ENCODE peak calls at places on chromosomes 12 and 14, in nine cellular contexts. R is iris pigment epithelial cell; H is astrocyte of the spinal cord; J is pancreas; P is stimulated activated CD4-positive, alpha-beta T cell treated with anti-CD3 and anti-CD28 coated beads, Interleukin-4, amount 100 ng/mL, for 24 hours; C is effector memory CD4-positive, alpha-beta T cell; T is NCI-H2081; W is psoas muscle; K is hippocampal formation. O is an unnamed sample.

GRCh38 chr14:104317500-104317805 is 179.1 kb downstream of the KIF26A start:
- DNase-seq in R (no peak), H (no peak), J (peak; percentile 4), P (no peak), C (no peak), T (no peak), W (peak; percentile 34), K (no peak), O (no peak)

GRCh38 chr14:104223810-104224515 is 85.6 kb downstream of the KIF26A start:
- DNase-seq in R (no peak), H (no peak), J (no peak), P (no peak), C (no peak), T (no peak), W (peak; percentile 15), K (no peak), O (no peak)

GRCh38 chr12:104865080-104865479 is 93.0 kb downstream of the SLC41A2 start:
- DNase-seq in R (no peak), H (no peak), J (no peak), P (no peak), C (no peak), T (no peak), W (no peak), K (no peak), O (no peak)

GRCh38 chr14:92984896-92985295 is 61.9 kb downstream of the CHGA start:
- DNase-seq in R (no peak), H (no peak), J (no peak), P (no peak), C (no peak), T (no peak), W (no peak), K (no peak), O (no peak)

GRCh38 chr12:6093764-6094163 is 30.7 kb downstream of the VWF start:
- DNase-seq in R (no peak), H (no peak), J (no peak), P (no peak), C (no peak), T (no peak), W (no peak), K (no peak), O (peak; percentile 35)

GRCh38 chr14:32366256-32366655 is 37.2 kb downstream of the AKAP6 start:
- DNase-seq in R (peak; percentile 72), H (peak; percentile 86), J (no peak), P (no peak), C (no peak), T (no peak), W (no peak), K (peak; percentile 68), O (peak; percentile 59)

GRCh38 chr14:68393178-68393763 is 399.6 kb downstream of the ZFP36L1 start:
- DNase-seq in R (no peak), H (no peak), J (no peak), P (no peak), C (no peak), T (no peak), W (no peak), K (no peak), O (no peak)

GRCh38 chr12:92030618-92031017 is 115.0 kb downstream of the BTG1 start:
- DNase-seq in R (peak; percentile 91), H (peak; percentile 81), J (peak; percentile 23), P (peak; percentile 53), C (peak; percentile 44), T (no peak), W (no peak), K (no peak), O (no peak)

GRCh38 chr12:112107728-112108447 is 695 bp downstream of the NAA25 start:
- DNase-seq in R (no peak), H (no peak), J (peak; percentile 31), P (peak; percentile 32), C (no peak), T (no peak), W (peak; percentile 71), K (no peak), O (peak; percentile 75)

GRCh38 chr14:74599946-74600345 is 12.1 kb downstream of the LTBP2 start:
- DNase-seq in R (no peak), H (no peak), J (no peak), P (no peak), C (no peak), T (no peak), W (peak; percentile 48), K (no peak), O (no peak)

GRCh38 chr12:15897433-15897832 is 13.7 kb upstream of the DERA start:
- DNase-seq in R (no peak), H (no peak), J (no peak), P (no peak), C (no peak), T (no peak), W (no peak), K (no peak), O (no peak)

GRCh38 chr14:70808023-70808401 is 1.3 kb downstream of the MAP3K9 start:
- DNase-seq in R (peak; percentile 30), H (no peak), J (peak; percentile 54), P (peak; percentile 53), C (peak; percentile 30), T (peak; percentile 20), W (no peak), K (no peak), O (no peak)

GRCh38 chr12:112992541-112993398 is 14.5 kb downstream of the OAS2 start:
- DNase-seq in R (peak; percentile 67), H (peak; percentile 73), J (peak; percentile 54), P (peak; percentile 74), C (peak; percentile 19), T (peak; percentile 16), W (no peak), K (peak; percentile 16), O (peak; percentile 18)

GRCh38 chr12:111455448-111456320 is 50.0 kb downstream of the SH2B3 start:
- DNase-seq in R (peak; percentile 75), H (peak; percentile 58), J (no peak), P (no peak), C (no peak), T (no peak), W (no peak), K (no peak), O (no peak)

GRCh38 chr12:1530592-1531159 is 63.7 kb downstream of the FBXL14 start:
- DNase-seq in R (no peak), H (no peak), J (no peak), P (no peak), C (no peak), T (peak; percentile 14), W (no peak), K (no peak), O (no peak)

GRCh38 chr14:23543403-23543802 is 8.2 kb downstream of the ZFHX2 start:
- DNase-seq in R (no peak), H (no peak), J (no peak), P (no peak), C (no peak), T (no peak), W (no peak), K (no peak), O (no peak)

GRCh38 chr12:84924956-84925355 is 12.4 kb upstream of the SLC6A15 start:
- DNase-seq in R (peak; percentile 89), H (peak; percentile 31), J (no peak), P (no peak), C (no peak), T (no peak), W (no peak), K (no peak), O (no peak)

GRCh38 chr12:55797068-55797467 is 20.5 kb downstream of the SARNP start:
- DNase-seq in R (peak; percentile 64), H (peak; percentile 55), J (no peak), P (peak; percentile 11), C (no peak), T (peak; percentile 19), W (no peak), K (peak; percentile 3), O (peak; percentile 7)

GRCh38 chr14:96267336-96267735 is 11.3 kb downstream of the BDKRB1 start:
- DNase-seq in R (peak; percentile 82), H (peak; percentile 50), J (peak; percentile 74), P (no peak), C (no peak), T (no peak), W (no peak), K (no peak), O (peak; percentile 68)

GRCh38 chr12:125579916-125580315 is 514.7 kb downstream of the AACS start:
- DNase-seq in R (no peak), H (no peak), J (no peak), P (no peak), C (no peak), T (no peak), W (no peak), K (no peak), O (no peak)

GRCh38 chr12:586318-587071 is 76.8 kb downstream of the NINJ2 start:
- DNase-seq in R (no peak), H (no peak), J (no peak), P (no peak), C (no peak), T (no peak), W (no peak), K (no peak), O (no peak)

GRCh38 chr14:56205906-56206305 is 87.7 kb downstream of the PELI2 start:
- DNase-seq in R (no peak), H (no peak), J (no peak), P (no peak), C (no peak), T (no peak), W (no peak), K (no peak), O (no peak)

GRCh38 chr14:100463937-100464336 is 123.3 kb downstream of the BEGAIN start:
- DNase-seq in R (no peak), H (no peak), J (no peak), P (no peak), C (no peak), T (no peak), W (no peak), K (no peak), O (no peak)

GRCh38 chr12:88255847-88256246 is 113.7 kb downstream of the TMTC3 start:
- DNase-seq in R (no peak), H (no peak), J (no peak), P (no peak), C (no peak), T (no peak), W (no peak), K (no peak), O (no peak)

GRCh38 chr12:95820096-95820703 is 29.6 kb upstream of the NTN4 start:
- DNase-seq in R (peak; percentile 41), H (peak; percentile 57), J (peak; percentile 69), P (no peak), C (no peak), T (peak; percentile 62), W (no peak), K (no peak), O (peak; percentile 30)

GRCh38 chr14:45400509-45400908 is 147.5 kb upstream of the MIS18BP1 start:
- DNase-seq in R (no peak), H (no peak), J (no peak), P (no peak), C (no peak), T (no peak), W (no peak), K (no peak), O (no peak)

GRCh38 chr12:5965950-5966383 is 20.9 kb upstream of the ANO2 start:
- DNase-seq in R (peak; percentile 49), H (peak; percentile 47), J (peak; percentile 54), P (peak; percentile 48), C (no peak), T (peak; percentile 43), W (no peak), K (peak; percentile 7), O (peak; percentile 61)

GRCh38 chr14:21024668-21025373 is at the start of gene NDRG2:
- DNase-seq in R (peak; percentile 12), H (no peak), J (peak; percentile 84), P (peak; percentile 67), C (peak; percentile 76), T (no peak), W (peak; percentile 94), K (peak; percentile 87), O (peak; percentile 53)

GRCh38 chr12:129571901-129572494 is 331.8 kb downstream of the TMEM132D start:
- DNase-seq in R (no peak), H (no peak), J (no peak), P (no peak), C (no peak), T (no peak), W (no peak), K (no peak), O (no peak)

GRCh38 chr12:50411051-50411660 is 10.5 kb downstream of the LARP4 start:
- DNase-seq in R (peak; percentile 46), H (no peak), J (no peak), P (no peak), C (no peak), T (no peak), W (no peak), K (no peak), O (no peak)

GRCh38 chr12:42196728-42197603 is 41.1 kb downstream of the YAF2 start:
- DNase-seq in R (no peak), H (no peak), J (no peak), P (no peak), C (no peak), T (no peak), W (no peak), K (no peak), O (no peak)

O was measured in MG63.